ENCODE peak calls at places on chromosomes 1 and 21, in four cellular contexts. S is activated naive CD8-positive, alpha-beta T cell treated with anti-CD3 and anti-CD28 coated beads for 36 hours; F is activated gamma-delta T cell treated with Interleukin-2 at 50 U/mL for 16 hours; Y is AG20443. P is an unnamed sample.

GRCh38 chr1:242017580-242018233 is 18.8 kb upstream of the MAP1LC3C start:
- DNase-seq in F (peak), Y (peak), S (peak), P (peak)

GRCh38 chr21:20814090-20814489 is 184.1 kb upstream of the NCAM2 start:
- DNase-seq in F (no peak), S (no peak), Y (no peak), P (no peak)

GRCh38 chr1:166122873-166123466 is 43.8 kb downstream of the FAM78B start:
- DNase-seq in Y (no peak), F (no peak), S (no peak), P (no peak)

GRCh38 chr21:36239585-36239984 is 80.4 kb upstream of the MORC3 start:
- DNase-seq in S (no peak), F (no peak), Y (no peak), P (no peak)

GRCh38 chr1:87291107-87291506 is 37.6 kb upstream of the LMO4 start:
- DNase-seq in Y (peak), F (no peak), S (no peak), P (no peak)

GRCh38 chr1:23742670-23743286 is 493 bp upstream of the ELOA start:
- DNase-seq in Y (no peak), S (no peak), F (peak), P (no peak)

GRCh38 chr1:176717052-176717754 is 254.2 kb downstream of the PAPPA2 start:
- DNase-seq in Y (no peak), S (no peak), F (no peak), P (no peak)

GRCh38 chr1:178934574-178934945 is 63.7 kb upstream of the ANGPTL1 start:
- DNase-seq in F (no peak), S (no peak), Y (no peak), P (no peak)

GRCh38 chr1:7538033-7538432 is 233.1 kb upstream of the VAMP3 start:
- DNase-seq in Y (no peak), S (no peak), F (no peak), P (peak)

GRCh38 chr1:166852918-166853317 is 13.6 kb downstream of the POGK start:
- DNase-seq in Y (no peak), F (no peak), S (no peak), P (no peak)

GRCh38 chr1:204726478-204726877 is 40.9 kb upstream of the LRRN2 start:
- DNase-seq in S (no peak), F (no peak), Y (no peak), P (no peak)

GRCh38 chr1:202752799-202753198 is 42.5 kb upstream of the SYT2 start:
- DNase-seq in S (no peak), F (no peak), Y (no peak), P (no peak)

GRCh38 chr1:182629674-182630073 is 25.5 kb upstream of the RGS16 start:
- DNase-seq in F (peak), Y (no peak), S (peak), P (no peak)

GRCh38 chr1:185368913-185369491 is 52.0 kb upstream of the IVNS1ABP start:
- DNase-seq in Y (no peak), F (no peak), S (no peak), P (no peak)